ENCODE peak calls at places on chromosome 11, in six cellular contexts. U is activated T-helper 1 cell treated with Interleukin-2 at 50 U/mL for 16 hours; I is stomach; S is ovary; K is activated naive CD4-positive, alpha-beta T cell treated with anti-CD3 and anti-CD28 coated beads, Interleukin-2, amount 50 U/mL, for 16 hours; B is HCT116. Z is an unnamed sample.

GRCh38 chr11:113505046-113505445 is 29.8 kb upstream of the DRD2 start:
- DNase-seq in U (no peak), K (no peak), I (no peak), B (no peak), S (no peak), Z (no peak)

GRCh38 chr11:8614497-8614896 is 20.5 kb upstream of the STK33 start:
- DNase-seq in I (no peak), B (no peak), K (no peak), U (no peak), S (no peak), Z (no peak)

GRCh38 chr11:126506789-126507188 is 151.3 kb downstream of the ST3GAL4 start:
- DNase-seq in I (no peak), B (no peak), S (no peak), U (no peak), K (no peak), Z (no peak)

GRCh38 chr11:124113890-124114289 is 1.4 kb upstream of the VWA5A start:
- DNase-seq in I (no peak), U (no peak), S (no peak), B (no peak), K (no peak), Z (no peak)

GRCh38 chr11:16807306-16807705 is 68.9 kb downstream of the C11orf58 start:
- DNase-seq in B (no peak), S (no peak), U (no peak), I (no peak), K (no peak), Z (no peak)

GRCh38 chr11:57428643-57429042 is 1.7 kb upstream of the SLC43A3 start:
- DNase-seq in U (no peak), S (no peak), B (no peak), K (no peak), I (no peak), Z (no peak)

GRCh38 chr11:32006799-32007388 is 84.0 kb upstream of the RCN1 start:
- DNase-seq in B (peak), I (no peak), U (no peak), S (no peak), K (no peak), Z (no peak)

GRCh38 chr11:116540019-116540418 is 232.8 kb downstream of the BUD13 start:
- DNase-seq in U (no peak), I (no peak), S (no peak), B (no peak), K (no peak), Z (no peak)

GRCh38 chr11:8251767-8252295 is 11.8 kb downstream of the LMO1 start:
- DNase-seq in I (no peak), K (no peak), U (no peak), S (no peak), B (no peak), Z (peak)

GRCh38 chr11:58133329-58134076 is 8.2 kb upstream of the OR9I1 start:
- DNase-seq in B (no peak), S (no peak), K (no peak), U (no peak), I (no peak), Z (no peak)

GRCh38 chr11:127098684-127099083 is 98.1 kb upstream of the KIRREL3 start:
- DNase-seq in K (no peak), B (no peak), I (no peak), S (no peak), U (no peak), Z (no peak)

GRCh38 chr11:77783023-77783422 is 37.5 kb downstream of the RSF1 start:
- DNase-seq in S (no peak), B (no peak), I (no peak), K (no peak), U (no peak), Z (no peak)

GRCh38 chr11:102345923-102346322 is 1.1 kb upstream of the BIRC2 start:
- DNase-seq in U (no peak), B (peak), S (no peak), I (no peak), K (no peak), Z (no peak)

GRCh38 chr11:10414181-10414580 is 40.9 kb upstream of the AMPD3 start:
- DNase-seq in U (no peak), I (no peak), B (no peak), K (no peak), S (no peak), Z (no peak)

GRCh38 chr11:108319541-108320145 is 96.8 kb downstream of the ATM start:
- DNase-seq in U (no peak), S (no peak), B (no peak), I (no peak), K (no peak), Z (no peak)

GRCh38 chr11:120566176-120566575 is 54.6 kb downstream of the GRIK4 start:
- DNase-seq in S (no peak), K (no peak), U (no peak), B (peak), I (no peak), Z (no peak)

GRCh38 chr11:119092880-119093665 is 8.4 kb downstream of the HMBS start:
- DNase-seq in U (no peak), I (peak), B (no peak), K (no peak), S (no peak), Z (no peak)

GRCh38 chr11:119423459-119424254 is 685 bp upstream of the THY1 start:
- DNase-seq in S (no peak), U (no peak), K (no peak), B (no peak), I (no peak), Z (no peak)

GRCh38 chr11:14625804-14626203 is 17.8 kb upstream of the PDE3B start:
- DNase-seq in B (no peak), K (no peak), S (no peak), I (no peak), U (no peak), Z (no peak)

GRCh38 chr11:6618117-6619020 is 853 bp downstream of the TPP1 start:
- DNase-seq in K (peak), U (peak), S (peak), I (peak), B (no peak), Z (peak)

GRCh38 chr11:85307381-85307780 is 319.8 kb downstream of the DLG2 start:
- DNase-seq in K (no peak), U (no peak), B (no peak), S (no peak), I (no peak), Z (no peak)

GRCh38 chr11:48107188-48107704 is 109.4 kb upstream of the OR4B1 start:
- DNase-seq in K (no peak), B (no peak), S (no peak), U (no peak), I (no peak), Z (peak)

GRCh38 chr11:68158580-68158979 is 37.4 kb upstream of the CHKA start:
- DNase-seq in U (no peak), S (no peak), K (no peak), B (no peak), I (no peak), Z (no peak)

GRCh38 chr11:69545976-69546617 is 64.6 kb downstream of the LINC01488 start:
- DNase-seq in K (no peak), U (no peak), I (no peak), B (no peak), S (no peak), Z (no peak)

Z was measured in CD14-positive monocyte.